ENCODE peak calls at places on chromosomes 2 and 18, in ten cellular contexts. U is SK-MEL-5; D is heart left ventricle; N is GM04503; M is activated effector memory CD4-positive, alpha-beta T cell treated with Interleukin-2 at 50 U/mL for 16 hours; E is Daoy; F is colonic mucosa; A is AG08396; V is SK-N-MC; K is T-helper 1 cell. I is an unnamed sample.

GRCh38 chr2:237281900-237282306 is 132.1 kb downstream of the COL6A3 start:
- DNase-seq in A (no peak), V (no peak), M (no peak), D (no peak), F (no peak), E (peak; percentile 89), N (peak; percentile 94), K (no peak), U (peak; percentile 31), I (peak; percentile 86)

GRCh38 chr2:24421668-24422067 is 61.3 kb upstream of the ITSN2 start:
- DNase-seq in U (peak; percentile 88), E (peak; percentile 55), N (no peak), K (peak; percentile 37), V (peak; percentile 10), A (peak; percentile 22), D (no peak), F (peak; percentile 78), M (peak; percentile 13), I (peak; percentile 44)

GRCh38 chr2:30385327-30385726 is 61.7 kb upstream of the LCLAT1 start:
- DNase-seq in A (peak; percentile 60), M (no peak), K (no peak), D (no peak), N (no peak), F (no peak), U (peak; percentile 37), E (peak; percentile 28), V (no peak), I (peak; percentile 50)

GRCh38 chr18:3044931-3045698 is 32.2 kb upstream of the LPIN2 start:
- DNase-seq in V (no peak), A (no peak), F (peak; percentile 88), K (no peak), D (no peak), U (no peak), E (no peak), N (no peak), M (no peak), I (no peak)

GRCh38 chr2:68287580-68288441 is 31.9 kb downstream of the CNRIP1 start:
- DNase-seq in F (peak; percentile 20), A (peak; percentile 39), E (no peak), D (no peak), N (peak; percentile 24), K (no peak), M (no peak), U (no peak), V (no peak), I (no peak)

GRCh38 chr18:58223717-58224424 is 179.8 kb downstream of the NEDD4L start:
- DNase-seq in V (no peak), A (peak; percentile 80), D (no peak), N (peak; percentile 85), U (peak; percentile 91), E (peak; percentile 90), M (no peak), F (peak; percentile 77), K (no peak), I (peak; percentile 98)

GRCh38 chr2:240759454-240759853 is 60.6 kb downstream of the KIF1A start:
- DNase-seq in M (no peak), E (peak; percentile 92), U (no peak), F (no peak), V (no peak), D (no peak), A (no peak), N (no peak), K (no peak), I (no peak)

GRCh38 chr2:71299507-71299906 is 32.1 kb upstream of the ZNF638 start:
- DNase-seq in A (peak; percentile 31), V (no peak), N (no peak), D (no peak), M (no peak), U (peak; percentile 67), K (no peak), E (no peak), F (no peak), I (peak; percentile 20)

GRCh38 chr18:64037812-64038414 is 68.0 kb downstream of the SERPINB8 start:
- DNase-seq in N (peak; percentile 2), K (no peak), M (no peak), E (no peak), U (peak; percentile 61), A (peak; percentile 32), D (no peak), V (peak; percentile 50), F (no peak), I (no peak)

GRCh38 chr2:63058149-63058741 is 7.6 kb downstream of the OTX1 start:
- DNase-seq in K (no peak), A (peak; percentile 45), D (no peak), M (no peak), U (no peak), E (no peak), N (no peak), F (no peak), V (no peak), I (no peak)

GRCh38 chr2:191333911-191334357 is 88.7 kb downstream of the MYO1B start:
- DNase-seq in M (no peak), V (no peak), D (no peak), K (no peak), E (peak; percentile 66), F (no peak), U (no peak), A (peak; percentile 59), N (peak; percentile 99), I (no peak)

GRCh38 chr2:227870710-227871374 is 589 bp upstream of the DAW1 start:
- DNase-seq in M (no peak), U (no peak), F (no peak), E (peak; percentile 66), V (no peak), A (peak; percentile 49), N (no peak), D (no peak), K (no peak), I (no peak)

GRCh38 chr2:127695491-127696472 is 5.5 kb upstream of the SFT2D3 start:
- DNase-seq in K (peak; percentile 49), M (no peak), F (peak; percentile 75), D (peak; percentile 81), V (no peak), N (no peak), A (peak; percentile 66), E (peak; percentile 70), U (peak; percentile 74), I (no peak)

GRCh38 chr2:55090702-55091101 is 40.5 kb upstream of the RTN4 start:
- DNase-seq in K (no peak), U (no peak), A (no peak), V (no peak), D (no peak), F (no peak), N (no peak), M (no peak), E (no peak), I (no peak)

I was measured in foreskin melanocyte.